ENCODE peak calls at places on chromosomes 12 and 14, in ten cellular contexts. K is left kidney; F is NCI-H1105; S is kidney epithelial cell; V is CD8-positive, alpha-beta memory T cell; Z is AG04450; Y is nucleus accumbens; W is AML-193; H is NCI-H1092; M is activated CD4-positive, alpha-beta memory T cell treated with anti-CD3 and anti-CD28 coated beads, Interleukin-2, amount 10 ng/mL, durations not matched to agents 7 days and 5 days. T is an unnamed sample.

GRCh38 chr12:95118138-95118787 is 44.8 kb upstream of the NR2C1 start:
- DNase-seq in K (peak), F (no peak), S (peak), V (no peak), Z (peak), Y (no peak), W (no peak), H (no peak), M (no peak), T (no peak)

GRCh38 chr12:27498159-27498558 is 25.8 kb upstream of the PPFIBP1 start:
- DNase-seq in K (no peak), F (no peak), S (no peak), V (no peak), Z (no peak), Y (no peak), W (no peak), H (no peak), M (no peak), T (no peak)

GRCh38 chr12:15253990-15254389 is 32.8 kb upstream of the RERG start:
- DNase-seq in K (no peak), F (no peak), S (no peak), V (no peak), Z (no peak), Y (no peak), W (no peak), H (no peak), M (no peak), T (no peak)

GRCh38 chr12:14655284-14655683 is 41.1 kb downstream of the GUCY2C start:
- DNase-seq in K (no peak), F (no peak), S (no peak), V (no peak), Z (no peak), Y (no peak), W (no peak), H (no peak), M (no peak), T (no peak)

GRCh38 chr12:125280482-125281377 is 215.5 kb downstream of the AACS start:
- DNase-seq in K (no peak), F (no peak), S (no peak), V (no peak), Z (no peak), Y (no peak), W (no peak), H (no peak), M (no peak), T (peak)

GRCh38 chr14:54003064-54003463 is 46.4 kb upstream of the BMP4 start:
- DNase-seq in K (peak), F (no peak), S (no peak), V (no peak), Z (no peak), Y (no peak), W (no peak), H (no peak), M (no peak), T (no peak)

GRCh38 chr14:105151838-105152793 is 16.5 kb downstream of the JAG2 start:
- DNase-seq in K (no peak), F (no peak), S (no peak), V (no peak), Z (no peak), Y (no peak), W (no peak), H (no peak), M (no peak), T (no peak)

GRCh38 chr14:36302823-36303222 is 17.6 kb downstream of the MBIP start:
- DNase-seq in K (peak), F (no peak), S (no peak), V (no peak), Z (no peak), Y (no peak), W (no peak), H (no peak), M (no peak), T (no peak)

GRCh38 chr14:89466460-89466859 is 49.4 kb upstream of the FOXN3 start:
- DNase-seq in K (no peak), F (no peak), S (no peak), V (peak), Z (no peak), Y (no peak), W (peak), H (no peak), M (peak), T (no peak)

GRCh38 chr12:104022816-104023215 is 27.2 kb downstream of the GLT8D2 start:
- DNase-seq in K (no peak), F (no peak), S (no peak), V (no peak), Z (no peak), Y (no peak), W (no peak), H (no peak), M (no peak), T (no peak)

GRCh38 chr12:80702889-80703605 is 4.4 kb upstream of the MYF6 start:
- DNase-seq in K (no peak), F (peak), S (peak), V (no peak), Z (peak), Y (no peak), W (no peak), H (no peak), M (no peak), T (peak)

GRCh38 chr14:106518054-106518943 is 991.9 kb downstream of the TMEM121 start:
- DNase-seq in K (no peak), F (no peak), S (no peak), V (peak), Z (no peak), Y (no peak), W (peak), H (no peak), M (peak), T (no peak)

GRCh38 chr12:69516950-69517349 is 46.8 kb downstream of the FRS2 start:
- DNase-seq in K (no peak), F (no peak), S (no peak), V (no peak), Z (no peak), Y (no peak), W (no peak), H (no peak), M (no peak), T (no peak)

GRCh38 chr12:89383235-89384049 is 31.1 kb upstream of the DUSP6 start:
- DNase-seq in K (no peak), F (no peak), S (no peak), V (no peak), Z (no peak), Y (no peak), W (peak), H (no peak), M (no peak), T (no peak)

GRCh38 chr12:70831538-70831937 is 89.0 kb downstream of the PTPRR start:
- DNase-seq in K (no peak), F (no peak), S (no peak), V (no peak), Z (no peak), Y (no peak), W (no peak), H (no peak), M (no peak), T (no peak)

GRCh38 chr12:51217968-51218606 is at the start of gene POU6F1:
- DNase-seq in K (peak), F (peak), S (peak), V (peak), Z (peak), Y (peak), W (peak), H (peak), M (peak), T (peak)

GRCh38 chr12:11658796-11659195 is 9.3 kb downstream of the ETV6 start:
- DNase-seq in K (no peak), F (no peak), S (no peak), V (no peak), Z (no peak), Y (no peak), W (no peak), H (no peak), M (no peak), T (no peak)

GRCh38 chr12:69739287-69740191 is 879 bp downstream of the RAB3IP start:
- DNase-seq in K (peak), F (peak), S (no peak), V (peak), Z (no peak), Y (no peak), W (peak), H (no peak), M (peak), T (peak)

GRCh38 chr14:49946320-49947141 is 53.6 kb downstream of the ARF6 start:
- DNase-seq in K (no peak), F (peak), S (no peak), V (peak), Z (no peak), Y (no peak), W (no peak), H (peak), M (peak), T (peak)

GRCh38 chr12:66107451-66107915 is 23.1 kb downstream of the LLPH start:
- DNase-seq in K (peak), F (peak), S (peak), V (peak), Z (peak), Y (no peak), W (peak), H (peak), M (peak), T (no peak)

GRCh38 chr12:47561746-47562145 is 144.1 kb downstream of the RPAP3 start:
- DNase-seq in K (peak), F (no peak), S (no peak), V (no peak), Z (no peak), Y (no peak), W (no peak), H (no peak), M (no peak), T (no peak)

GRCh38 chr12:88706286-88706685 is 126.0 kb upstream of the KITLG start:
- DNase-seq in K (no peak), F (no peak), S (no peak), V (no peak), Z (no peak), Y (no peak), W (no peak), H (no peak), M (no peak), T (no peak)

GRCh38 chr12:1429980-1430379 is 164.4 kb downstream of the FBXL14 start:
- DNase-seq in K (no peak), F (no peak), S (peak), V (no peak), Z (peak), Y (no peak), W (peak), H (no peak), M (no peak), T (no peak)

GRCh38 chr14:100147181-100147631 is 12.2 kb downstream of the DEGS2 start:
- DNase-seq in K (no peak), F (no peak), S (no peak), V (peak), Z (no peak), Y (no peak), W (no peak), H (no peak), M (peak), T (peak)

GRCh38 chr12:75862692-75863471 is 168.7 kb downstream of the PHLDA1 start:
- DNase-seq in K (no peak), F (no peak), S (peak), V (no peak), Z (no peak), Y (no peak), W (no peak), H (no peak), M (no peak), T (no peak)

GRCh38 chr12:89448951-89449371 is 75.6 kb downstream of the GALNT4 start:
- DNase-seq in K (no peak), F (no peak), S (no peak), V (no peak), Z (no peak), Y (no peak), W (no peak), H (no peak), M (no peak), T (no peak)

GRCh38 chr14:70714055-70714550 is 72.4 kb downstream of the TTC9 start:
- DNase-seq in K (peak), F (peak), S (peak), V (peak), Z (peak), Y (no peak), W (peak), H (peak), M (peak), T (peak)

GRCh38 chr12:120055231-120055630 is 61.3 kb downstream of the RAB35 start:
- DNase-seq in K (no peak), F (no peak), S (no peak), V (no peak), Z (no peak), Y (no peak), W (no peak), H (no peak), M (no peak), T (no peak)

GRCh38 chr14:103652806-103653205 is 23.8 kb downstream of the KLC1 start:
- DNase-seq in K (no peak), F (no peak), S (no peak), V (no peak), Z (no peak), Y (no peak), W (no peak), H (no peak), M (no peak), T (no peak)

GRCh38 chr14:36647827-36648753 is 13.6 kb upstream of the PAX9 start:
- DNase-seq in K (peak), F (peak), S (no peak), V (no peak), Z (no peak), Y (no peak), W (no peak), H (peak), M (no peak), T (no peak)

GRCh38 chr14:93295541-93296220 is 37.2 kb downstream of the BTBD7 start:
- DNase-seq in K (no peak), F (peak), S (no peak), V (no peak), Z (no peak), Y (no peak), W (no peak), H (no peak), M (no peak), T (no peak)

GRCh38 chr12:53579545-53579955 is 46.6 kb downstream of the ATF7 start:
- DNase-seq in K (no peak), F (no peak), S (no peak), V (no peak), Z (no peak), Y (no peak), W (no peak), H (no peak), M (no peak), T (no peak)

GRCh38 chr12:457676-458075 is 2.1 kb upstream of the B4GALNT3 start:
- DNase-seq in K (no peak), F (no peak), S (no peak), V (no peak), Z (no peak), Y (no peak), W (no peak), H (no peak), M (no peak), T (no peak)

GRCh38 chr14:77027538-77028383 is 747 bp downstream of the IRF2BPL start:
- DNase-seq in K (peak), F (peak), S (no peak), V (peak), Z (no peak), Y (no peak), W (no peak), H (no peak), M (peak), T (peak)

GRCh38 chr12:124398578-124399227 is 103.8 kb downstream of the RFLNA start:
- DNase-seq in K (no peak), F (no peak), S (no peak), V (no peak), Z (no peak), Y (no peak), W (no peak), H (no peak), M (no peak), T (no peak)

T was measured in head of caudate nucleus.